ENCODE peak calls at places on chromosomes 3 and 15, in ten cellular contexts. V is GM06990; U is midbrain; F is NCI-H2081 treated with DMSO at 0.1 percent for 48 hours; T is gastrocnemius medialis; Z is Calu3; Q is effector memory CD4-positive, alpha-beta T cell; O is C1 segment of cervical spinal cord; P is HepG2; M is NCI-H1105. Y is an unnamed sample.

GRCh38 chr3:189537135-189537534 is 94.1 kb upstream of the TP63 start:
- DNase-seq in V (no peak), T (no peak), Z (no peak), O (no peak), M (no peak), U (no peak), Q (no peak), F (no peak), P (no peak), Y (no peak)

GRCh38 chr3:119794971-119795612 is 13.2 kb downstream of the NR1I2 start:
- DNase-seq in M (no peak), F (no peak), P (peak; percentile 98), Q (no peak), Z (peak; percentile 39), V (no peak), T (no peak), O (no peak), U (no peak), Y (no peak)

GRCh38 chr15:66097151-66098018 is 156.2 kb downstream of the MEGF11 start:
- DNase-seq in Z (no peak), M (no peak), U (no peak), T (peak; percentile 21), F (no peak), P (no peak), Q (no peak), V (no peak), O (no peak), Y (no peak)

GRCh38 chr15:101813803-101814534 is 2.0 kb downstream of the OR4F15 start:
- DNase-seq in Z (no peak), O (no peak), V (no peak), F (no peak), M (no peak), T (no peak), P (no peak), U (no peak), Q (no peak), Y (no peak)

GRCh38 chr3:48595526-48596121 is 495 bp upstream of the COL7A1 start:
- DNase-seq in T (peak; percentile 59), V (no peak), F (no peak), Q (no peak), U (no peak), M (no peak), Z (peak; percentile 85), O (no peak), P (peak; percentile 32), Y (no peak)

GRCh38 chr3:23455084-23455483 is 252.0 kb downstream of the UBE2E2 start:
- DNase-seq in Q (no peak), O (no peak), T (no peak), P (no peak), F (no peak), V (no peak), Z (no peak), M (no peak), U (no peak), Y (no peak)

GRCh38 chr15:67560320-67560719 is 17.8 kb downstream of the MAP2K5 start:
- DNase-seq in P (no peak), Z (no peak), O (no peak), U (no peak), F (no peak), M (no peak), T (no peak), V (no peak), Q (no peak), Y (no peak)

GRCh38 chr3:12922299-12922698 is 80.9 kb upstream of the RPL32 start:
- DNase-seq in Q (no peak), O (no peak), Z (no peak), T (no peak), V (no peak), U (no peak), F (no peak), P (no peak), M (no peak), Y (no peak)

GRCh38 chr15:67077641-67078215 is 12.3 kb downstream of the SMAD3 start:
- DNase-seq in T (peak; percentile 62), Z (no peak), U (no peak), P (no peak), O (no peak), V (no peak), F (no peak), M (no peak), Q (no peak), Y (no peak)

GRCh38 chr3:115648559-115648958 is 25.2 kb downstream of the GAP43 start:
- DNase-seq in U (no peak), F (no peak), P (no peak), V (no peak), Q (no peak), M (no peak), T (no peak), Z (no peak), O (no peak), Y (no peak)

GRCh38 chr3:85148056-85148455 is 189.3 kb downstream of the CADM2 start:
- DNase-seq in O (no peak), P (no peak), M (no peak), Z (peak; percentile 6), Q (no peak), F (no peak), U (peak; percentile 41), V (no peak), T (no peak), Y (no peak)

GRCh38 chr3:171556574-171557145 is 96.5 kb upstream of the TNIK start:
- DNase-seq in U (no peak), O (no peak), F (peak; percentile 12), M (peak; percentile 80), V (no peak), P (no peak), Q (no peak), Z (peak; percentile 41), T (no peak), Y (no peak)

GRCh38 chr3:152942366-152942765 is 107.4 kb downstream of the P2RY1 start:
- DNase-seq in U (no peak), T (no peak), F (no peak), Q (no peak), V (no peak), M (no peak), Z (no peak), O (no peak), P (no peak), Y (no peak)

GRCh38 chr3:183745300-183746098 is 47.9 kb downstream of the YEATS2 start:
- DNase-seq in F (no peak), M (no peak), V (no peak), Q (no peak), T (no peak), P (peak; percentile 55), Z (no peak), U (no peak), O (no peak), Y (no peak)

GRCh38 chr15:31271706-31272557 is 54.7 kb upstream of the KLF13 start:
- DNase-seq in P (no peak), V (no peak), Z (no peak), F (no peak), O (peak; percentile 99), M (no peak), Q (no peak), U (no peak), T (no peak), Y (no peak)

GRCh38 chr3:166270428-166270827 is 433.2 kb upstream of the BCHE start:
- DNase-seq in T (no peak), M (no peak), P (no peak), O (no peak), V (no peak), Q (no peak), Z (no peak), F (no peak), U (no peak), Y (no peak)

GRCh38 chr15:65028921-65029735 is at the start of gene MTFMT:
- DNase-seq in Q (peak; percentile 84), U (peak; percentile 90), M (peak; percentile 88), T (peak; percentile 84), O (peak; percentile 84), P (peak; percentile 68), F (no peak), Z (peak; percentile 96), V (peak; percentile 90), Y (no peak)

GRCh38 chr15:52558196-52558595 is 10.6 kb downstream of the ARPP19 start:
- DNase-seq in V (peak; percentile 61), T (no peak), M (no peak), Q (peak; percentile 24), P (no peak), U (no peak), F (no peak), Z (no peak), O (no peak), Y (no peak)

GRCh38 chr3:56811545-56812202 is 9.9 kb upstream of the ARHGEF3 start:
- DNase-seq in Z (no peak), F (no peak), V (no peak), P (no peak), M (no peak), T (no peak), Q (no peak), O (no peak), U (no peak), Y (no peak)

GRCh38 chr3:10312866-10313265 is 8.0 kb downstream of the SEC13 start:
- DNase-seq in P (no peak), F (no peak), V (no peak), U (no peak), Q (no peak), M (no peak), O (no peak), Z (no peak), T (no peak), Y (no peak)

GRCh38 chr3:186882881-186883685 is 40.6 kb downstream of the ADIPOQ start:
- DNase-seq in Q (no peak), M (no peak), F (no peak), T (no peak), V (no peak), P (peak; percentile 65), Z (no peak), O (no peak), U (no peak), Y (no peak)

GRCh38 chr3:51703026-51703775 is 3.7 kb upstream of the GRM2 start:
- DNase-seq in P (no peak), Q (no peak), F (no peak), O (no peak), U (no peak), M (peak; percentile 14), T (peak; percentile 45), V (no peak), Z (no peak), Y (peak; percentile 25)

GRCh38 chr3:45677045-45677436 is 12.2 kb upstream of the SACM1L start:
- DNase-seq in T (peak; percentile 91), U (no peak), V (no peak), P (peak; percentile 40), O (no peak), M (no peak), Q (peak; percentile 31), Z (no peak), F (no peak), Y (no peak)

GRCh38 chr3:113507501-113508067 is 7.4 kb downstream of the SPICE1 start:
- DNase-seq in O (no peak), T (no peak), F (no peak), V (no peak), P (no peak), Z (no peak), M (no peak), U (no peak), Q (no peak), Y (peak; percentile 2)

Y was measured in NCI-H187 treated with DMSO at 0.1 percent for 48 hours.